ENCODE peak calls at places on chromosomes 13 and 19, in eight cellular contexts. One of them, this sample, is unnamed. For H3K4me1, the result is how much of the 10 kb centered on the place peaks cover.

GRCh38 chr19:35483089-35483488 is 7.2 kb downstream of the KRTDAP start:
- DNase-seq in stomach: no peak
- DNase-seq in ascending aorta: no peak
- DNase-seq in CD4-positive, CD25-positive, alpha-beta regulatory T cell: no peak
- DNase-seq in hepatocyte: no peak
- DNase-seq in aorta: peak
- DNase-seq in GM23248: no peak
- DNase-seq in fibroblast of lung: no peak
- DNase-seq in this sample: no peak

GRCh38 chr19:48501446-48501960 is 10.1 kb downstream of the LMTK3 start:
- DNase-seq in stomach: peak
- DNase-seq in ascending aorta: no peak
- DNase-seq in CD4-positive, CD25-positive, alpha-beta regulatory T cell: peak
- DNase-seq in hepatocyte: peak
- DNase-seq in aorta: no peak
- DNase-seq in GM23248: no peak
- DNase-seq in fibroblast of lung: no peak
- DNase-seq in this sample: peak

GRCh38 chr19:12937243-12938053 is 961 bp upstream of the CALR start:
- DNase-seq in stomach: peak
- DNase-seq in ascending aorta: no peak
- DNase-seq in CD4-positive, CD25-positive, alpha-beta regulatory T cell: no peak
- DNase-seq in hepatocyte: peak
- DNase-seq in aorta: no peak
- DNase-seq in GM23248: peak
- DNase-seq in fibroblast of lung: no peak
- DNase-seq in this sample: no peak

GRCh38 chr13:76594435-76594834 is 291.8 kb downstream of the KCTD12 start:
- DNase-seq in stomach: no peak
- DNase-seq in ascending aorta: no peak
- DNase-seq in CD4-positive, CD25-positive, alpha-beta regulatory T cell: no peak
- DNase-seq in hepatocyte: no peak
- DNase-seq in aorta: no peak
- DNase-seq in GM23248: no peak
- DNase-seq in fibroblast of lung: no peak
- DNase-seq in this sample: no peak

GRCh38 chr13:37868691-37869505 is 674 bp downstream of the TRPC4 start:
- DNase-seq in stomach: no peak
- DNase-seq in ascending aorta: no peak
- DNase-seq in CD4-positive, CD25-positive, alpha-beta regulatory T cell: no peak
- DNase-seq in hepatocyte: peak
- DNase-seq in aorta: peak
- DNase-seq in GM23248: peak
- DNase-seq in fibroblast of lung: peak
- DNase-seq in this sample: peak

GRCh38 chr19:39865186-39865585 is 19.0 kb upstream of the FBL start:
- DNase-seq in stomach: no peak
- DNase-seq in ascending aorta: no peak
- DNase-seq in CD4-positive, CD25-positive, alpha-beta regulatory T cell: no peak
- DNase-seq in hepatocyte: no peak
- DNase-seq in aorta: no peak
- DNase-seq in GM23248: no peak
- DNase-seq in fibroblast of lung: no peak
- DNase-seq in this sample: no peak

GRCh38 chr13:91572439-91572838 is 174.0 kb downstream of the GPC5 start:
- DNase-seq in stomach: no peak
- DNase-seq in ascending aorta: no peak
- DNase-seq in CD4-positive, CD25-positive, alpha-beta regulatory T cell: no peak
- DNase-seq in hepatocyte: no peak
- DNase-seq in aorta: no peak
- DNase-seq in GM23248: no peak
- DNase-seq in fibroblast of lung: peak
- DNase-seq in this sample: no peak

GRCh38 chr13:24149306-24150032 is 11.1 kb upstream of the SPATA13 start:
- DNase-seq in stomach: no peak
- DNase-seq in ascending aorta: no peak
- DNase-seq in CD4-positive, CD25-positive, alpha-beta regulatory T cell: no peak
- DNase-seq in hepatocyte: no peak
- DNase-seq in aorta: no peak
- DNase-seq in GM23248: peak
- DNase-seq in fibroblast of lung: peak
- DNase-seq in this sample: no peak

GRCh38 chr19:51799998-51800848 is 5.3 kb downstream of the FPR3 start:
- DNase-seq in stomach: no peak
- DNase-seq in ascending aorta: no peak
- DNase-seq in CD4-positive, CD25-positive, alpha-beta regulatory T cell: no peak
- DNase-seq in hepatocyte: no peak
- DNase-seq in aorta: no peak
- DNase-seq in GM23248: no peak
- DNase-seq in fibroblast of lung: peak
- DNase-seq in this sample: no peak

GRCh38 chr19:53870485-53870844 is 2.8 kb downstream of the MYADM start:
- DNase-seq in stomach: peak
- DNase-seq in ascending aorta: no peak
- DNase-seq in CD4-positive, CD25-positive, alpha-beta regulatory T cell: no peak
- DNase-seq in hepatocyte: peak
- DNase-seq in aorta: peak
- DNase-seq in GM23248: no peak
- DNase-seq in fibroblast of lung: peak
- DNase-seq in this sample: no peak

GRCh38 chr13:95484052-95484451 is 68.5 kb upstream of the CLDN10 start:
- DNase-seq in stomach: no peak
- DNase-seq in ascending aorta: no peak
- DNase-seq in CD4-positive, CD25-positive, alpha-beta regulatory T cell: no peak
- DNase-seq in hepatocyte: no peak
- DNase-seq in aorta: no peak
- DNase-seq in GM23248: no peak
- DNase-seq in fibroblast of lung: no peak
- DNase-seq in this sample: no peak

GRCh38 chr19:9947441-9947840 is 11.1 kb upstream of the OLFM2 start:
- DNase-seq in stomach: no peak
- DNase-seq in ascending aorta: no peak
- DNase-seq in CD4-positive, CD25-positive, alpha-beta regulatory T cell: no peak
- DNase-seq in hepatocyte: no peak
- DNase-seq in aorta: no peak
- DNase-seq in GM23248: no peak
- DNase-seq in fibroblast of lung: no peak
- DNase-seq in this sample: no peak

GRCh38 chr13:88031980-88032562 is 360.9 kb downstream of the SLITRK5 start:
- DNase-seq in stomach: no peak
- DNase-seq in ascending aorta: no peak
- DNase-seq in CD4-positive, CD25-positive, alpha-beta regulatory T cell: no peak
- DNase-seq in hepatocyte: no peak
- DNase-seq in aorta: no peak
- DNase-seq in GM23248: peak
- DNase-seq in fibroblast of lung: peak
- DNase-seq in this sample: no peak

GRCh38 chr19:11180346-11180745 is 17.0 kb downstream of the KANK2 start:
- DNase-seq in stomach: no peak
- DNase-seq in ascending aorta: no peak
- DNase-seq in CD4-positive, CD25-positive, alpha-beta regulatory T cell: no peak
- DNase-seq in hepatocyte: no peak
- DNase-seq in aorta: no peak
- DNase-seq in GM23248: peak
- DNase-seq in fibroblast of lung: no peak
- DNase-seq in this sample: no peak

GRCh38 chr13:86681223-86681622 is 882.0 kb upstream of the SLITRK6 start:
- DNase-seq in stomach: no peak
- DNase-seq in ascending aorta: no peak
- DNase-seq in CD4-positive, CD25-positive, alpha-beta regulatory T cell: no peak
- DNase-seq in hepatocyte: no peak
- DNase-seq in aorta: no peak
- DNase-seq in GM23248: no peak
- DNase-seq in fibroblast of lung: no peak
- DNase-seq in this sample: no peak

GRCh38 chr13:44306401-44307192 is 67.0 kb upstream of the SERP2 start:
- DNase-seq in stomach: peak
- DNase-seq in ascending aorta: peak
- DNase-seq in CD4-positive, CD25-positive, alpha-beta regulatory T cell: no peak
- DNase-seq in hepatocyte: peak
- DNase-seq in aorta: peak
- DNase-seq in GM23248: peak
- DNase-seq in fibroblast of lung: peak
- DNase-seq in this sample: peak

GRCh38 chr13:31421756-31422155 is 222.0 kb downstream of the B3GLCT start:
- DNase-seq in stomach: no peak
- DNase-seq in ascending aorta: no peak
- DNase-seq in CD4-positive, CD25-positive, alpha-beta regulatory T cell: no peak
- DNase-seq in hepatocyte: no peak
- DNase-seq in aorta: no peak
- DNase-seq in GM23248: no peak
- DNase-seq in fibroblast of lung: no peak
- DNase-seq in this sample: no peak

GRCh38 chr13:80337706-80338105 is 3.2 kb downstream of the SPRY2 start:
- DNase-seq in stomach: no peak
- DNase-seq in ascending aorta: no peak
- DNase-seq in CD4-positive, CD25-positive, alpha-beta regulatory T cell: no peak
- DNase-seq in hepatocyte: no peak
- DNase-seq in aorta: no peak
- DNase-seq in GM23248: peak
- DNase-seq in fibroblast of lung: peak
- DNase-seq in this sample: no peak

GRCh38 chr19:57648336-57649003 is 15.5 kb downstream of the ZNF211 start:
- DNase-seq in stomach: no peak
- DNase-seq in ascending aorta: no peak
- DNase-seq in CD4-positive, CD25-positive, alpha-beta regulatory T cell: no peak
- DNase-seq in hepatocyte: no peak
- DNase-seq in aorta: no peak
- DNase-seq in GM23248: no peak
- DNase-seq in fibroblast of lung: no peak
- DNase-seq in this sample: no peak

GRCh38 chr13:44865722-44866484 is 123.4 kb downstream of the NUFIP1 start:
- DNase-seq in stomach: no peak
- DNase-seq in ascending aorta: no peak
- DNase-seq in CD4-positive, CD25-positive, alpha-beta regulatory T cell: no peak
- DNase-seq in hepatocyte: no peak
- DNase-seq in aorta: no peak
- DNase-seq in GM23248: no peak
- DNase-seq in fibroblast of lung: no peak
- DNase-seq in this sample: no peak

GRCh38 chr19:51394045-51394836 is 3.9 kb upstream of the C19orf84 start:
- DNase-seq in stomach: peak
- DNase-seq in ascending aorta: peak
- DNase-seq in CD4-positive, CD25-positive, alpha-beta regulatory T cell: peak
- DNase-seq in hepatocyte: peak
- DNase-seq in aorta: peak
- DNase-seq in GM23248: peak
- DNase-seq in fibroblast of lung: peak
- DNase-seq in this sample: peak

GRCh38 chr19:1418494-1418775 is 11.0 kb downstream of the DAZAP1 start:
- DNase-seq in stomach: no peak
- DNase-seq in ascending aorta: no peak
- DNase-seq in CD4-positive, CD25-positive, alpha-beta regulatory T cell: no peak
- DNase-seq in hepatocyte: no peak
- DNase-seq in aorta: no peak
- DNase-seq in GM23248: no peak
- DNase-seq in fibroblast of lung: no peak
- DNase-seq in this sample: no peak

GRCh38 chr19:4529924-4530522 is 5.0 kb downstream of the PLIN5 start:
- DNase-seq in stomach: no peak
- DNase-seq in ascending aorta: no peak
- DNase-seq in CD4-positive, CD25-positive, alpha-beta regulatory T cell: no peak
- DNase-seq in hepatocyte: no peak
- DNase-seq in aorta: no peak
- DNase-seq in GM23248: no peak
- DNase-seq in fibroblast of lung: no peak
- DNase-seq in this sample: no peak

GRCh38 chr13:100428966-100429365 is 159.6 kb downstream of the GGACT start:
- DNase-seq in stomach: no peak
- DNase-seq in ascending aorta: no peak
- DNase-seq in CD4-positive, CD25-positive, alpha-beta regulatory T cell: no peak
- DNase-seq in hepatocyte: no peak
- DNase-seq in aorta: no peak
- DNase-seq in GM23248: no peak
- DNase-seq in fibroblast of lung: peak
- DNase-seq in this sample: no peak

DNA sequence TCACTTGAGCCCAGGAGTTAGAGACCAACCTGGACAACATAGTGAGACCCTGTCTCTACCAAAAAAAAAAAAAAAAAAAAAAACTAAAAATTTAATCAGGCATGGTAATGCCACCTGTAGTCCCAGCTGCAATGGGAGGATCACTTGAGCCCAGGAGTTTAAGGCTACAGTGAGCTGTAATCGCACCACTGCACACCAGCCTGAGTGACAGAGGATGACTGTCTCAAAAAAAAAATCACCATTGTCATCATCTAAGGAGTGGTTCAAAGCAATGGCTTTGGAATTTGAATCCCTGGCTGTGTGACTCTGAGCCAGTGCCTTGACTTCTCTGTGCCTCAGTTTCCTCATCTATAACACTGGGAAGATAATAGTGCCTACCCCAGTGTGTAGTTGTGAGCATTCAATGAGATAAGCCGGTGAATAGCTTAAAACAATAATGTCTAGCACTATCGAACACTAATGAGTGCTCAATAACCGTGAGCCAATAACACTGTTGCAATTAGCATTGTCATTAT is 11.5 kb downstream of the IGSF23 start:
- DNase-seq in stomach: no peak
- DNase-seq in ascending aorta: no peak
- DNase-seq in CD4-positive, CD25-positive, alpha-beta regulatory T cell: no peak
- DNase-seq in hepatocyte: no peak
- DNase-seq in aorta: no peak
- DNase-seq in GM23248: no peak
- DNase-seq in fibroblast of lung: no peak
- DNase-seq in this sample: no peak
- H3K4me1 ChIP-seq in stomach: under half
- H3K4me1 ChIP-seq in ascending aorta: under half
- H3K4me1 ChIP-seq in CD4-positive, CD25-positive, alpha-beta regulatory T cell: under half
- H3K4me1 ChIP-seq in hepatocyte: under half
- H3K4me1 ChIP-seq in aorta: under half
- H3K4me1 ChIP-seq in GM23248: under half
- H3K4me1 ChIP-seq in fibroblast of lung: under half
- H3K4me1 ChIP-seq in this sample: under half

GRCh38 chr13:55567721-55568625 is 1572.7 kb upstream of the PRR20A start:
- DNase-seq in stomach: no peak
- DNase-seq in ascending aorta: no peak
- DNase-seq in CD4-positive, CD25-positive, alpha-beta regulatory T cell: no peak
- DNase-seq in hepatocyte: no peak
- DNase-seq in aorta: no peak
- DNase-seq in GM23248: no peak
- DNase-seq in fibroblast of lung: no peak
- DNase-seq in this sample: no peak
- H3K4me3 ChIP-seq in stomach: no peak
- H3K4me3 ChIP-seq in ascending aorta: no peak
- H3K4me3 ChIP-seq in CD4-positive, CD25-positive, alpha-beta regulatory T cell: no peak
- H3K4me3 ChIP-seq in hepatocyte: no peak
- H3K4me3 ChIP-seq in aorta: no peak
- H3K4me3 ChIP-seq in GM23248: no peak
- H3K4me3 ChIP-seq in fibroblast of lung: no peak
- H3K4me3 ChIP-seq in this sample: no peak

GRCh38 chr13:114102521-114103288 is 29.7 kb downstream of the RASA3 start:
- DNase-seq in stomach: no peak
- DNase-seq in ascending aorta: no peak
- DNase-seq in CD4-positive, CD25-positive, alpha-beta regulatory T cell: no peak
- DNase-seq in hepatocyte: no peak
- DNase-seq in aorta: peak
- DNase-seq in GM23248: no peak
- DNase-seq in fibroblast of lung: no peak
- DNase-seq in this sample: no peak
- H3K4me1 ChIP-seq in stomach: half or more
- H3K4me1 ChIP-seq in ascending aorta: under half
- H3K4me1 ChIP-seq in CD4-positive, CD25-positive, alpha-beta regulatory T cell: half or more
- H3K4me1 ChIP-seq in hepatocyte: under half
- H3K4me1 ChIP-seq in aorta: under half
- H3K4me1 ChIP-seq in GM23248: under half
- H3K4me1 ChIP-seq in fibroblast of lung: under half
- H3K4me1 ChIP-seq in this sample: under half

GRCh38 chr19:55549500-55550320 is 4.4 kb upstream of the SBK3 start:
- DNase-seq in stomach: peak
- DNase-seq in ascending aorta: no peak
- DNase-seq in CD4-positive, CD25-positive, alpha-beta regulatory T cell: no peak
- DNase-seq in hepatocyte: peak
- DNase-seq in aorta: no peak
- DNase-seq in GM23248: peak
- DNase-seq in fibroblast of lung: peak
- DNase-seq in this sample: no peak
- H3K4me3 ChIP-seq in stomach: peak
- H3K4me3 ChIP-seq in ascending aorta: peak
- H3K4me3 ChIP-seq in CD4-positive, CD25-positive, alpha-beta regulatory T cell: no peak
- H3K4me3 ChIP-seq in hepatocyte: no peak
- H3K4me3 ChIP-seq in aorta: no peak
- H3K4me3 ChIP-seq in GM23248: peak
- H3K4me3 ChIP-seq in fibroblast of lung: no peak
- H3K4me3 ChIP-seq in this sample: no peak

This sample was measured in HAP-1.